ENCODE peak calls at places on chromosomes 4 and X, in eight cellular contexts. W, E, N, J, O, Y, L and X are unnamed samples.

GRCh38 chr4:13340672-13341071 is 143.5 kb downstream of the RAB28 start:
- DNase-seq in W (no peak), E (peak), N (no peak), J (no peak), O (no peak), Y (no peak), L (no peak), X (no peak)

GRCh38 chr4:163048447-163048846 is 118.2 kb downstream of the NAF1 start:
- DNase-seq in W (peak), E (peak), N (no peak), J (no peak), O (no peak), Y (peak), L (peak), X (no peak)

GRCh38 chr4:99404595-99405287 is 30.4 kb downstream of the ADH7 start:
- DNase-seq in W (peak), E (peak), N (peak), J (no peak), O (no peak), Y (no peak), L (peak), X (no peak)

GRCh38 chrX:1281511-1281910 is 12.9 kb downstream of the CSF2RA start:
- DNase-seq in W (no peak), E (peak), N (no peak), J (no peak), O (no peak), Y (no peak), L (no peak), X (no peak)

GRCh38 chrX:17964871-17965270 is 103.8 kb upstream of the RAI2 start:
- DNase-seq in W (peak), E (no peak), N (no peak), J (no peak), O (no peak), Y (no peak), L (no peak), X (no peak)

GRCh38 chrX:48540015-48540350 is 469 bp downstream of the TBC1D25 start:
- DNase-seq in W (peak), E (no peak), N (peak), J (peak), O (no peak), Y (peak), L (no peak), X (no peak)

GRCh38 chr4:37981425-37981824 is 21.2 kb downstream of the PTTG2 start:
- DNase-seq in W (no peak), E (no peak), N (no peak), J (no peak), O (no peak), Y (no peak), L (no peak), X (no peak)

GRCh38 chr4:79906306-79906705 is 166.7 kb downstream of the ANTXR2 start:
- DNase-seq in W (no peak), E (no peak), N (no peak), J (no peak), O (no peak), Y (peak), L (no peak), X (no peak)

GRCh38 chr4:1494416-1495315 is 88.4 kb upstream of the NKX1-1 start:
- DNase-seq in W (no peak), E (no peak), N (no peak), J (no peak), O (no peak), Y (no peak), L (no peak), X (no peak)

GRCh38 chrX:1322393-1322792 is 14.2 kb upstream of the IL3RA start:
- DNase-seq in W (no peak), E (peak), N (peak), J (no peak), O (no peak), Y (peak), L (peak), X (peak)

GRCh38 chrX:97563531-97564133 is 679.9 kb downstream of the RPA4 start:
- DNase-seq in W (peak), E (peak), N (peak), J (peak), O (peak), Y (peak), L (peak), X (peak)